ENCODE peak calls at places on chromosomes 7 and 10, in four cellular contexts. One of them, this sample, is unnamed. For H3K4me1, the result is how much of the 10 kb centered on the place peaks cover.

GRCh38 chr10:102384053-102384452 is 11.5 kb upstream of the NFKB2 start:
- DNase-seq in tibial nerve: no peak
- DNase-seq in left lung: no peak
- DNase-seq in A549: no peak
- DNase-seq in this sample: no peak

GRCh38 chr7:143900230-143900766 is 1.7 kb downstream of the TCAF1 start:
- DNase-seq in tibial nerve: no peak
- DNase-seq in left lung: no peak
- DNase-seq in A549: no peak
- DNase-seq in this sample: no peak

GRCh38 chr7:30476401-30477145 is 2.0 kb downstream of the NOD1 start:
- DNase-seq in tibial nerve: no peak
- DNase-seq in left lung: no peak
- DNase-seq in A549: no peak
- DNase-seq in this sample: no peak

GRCh38 chr10:132862485-132863420 is 76.8 kb upstream of the NKX6-2 start:
- DNase-seq in tibial nerve: peak
- DNase-seq in left lung: peak
- DNase-seq in A549: no peak
- DNase-seq in this sample: peak

GRCh38 chr10:3208481-3209406 is 36.2 kb upstream of the PITRM1 start:
- DNase-seq in tibial nerve: no peak
- DNase-seq in left lung: no peak
- DNase-seq in A549: no peak
- DNase-seq in this sample: no peak

GRCh38 chr7:36723951-36724664 is at the start of gene AOAH:
- DNase-seq in tibial nerve: no peak
- DNase-seq in left lung: peak
- DNase-seq in A549: no peak
- DNase-seq in this sample: peak

GRCh38 chr10:43196131-43196980 is 58.1 kb downstream of the CSGALNACT2 start:
- DNase-seq in tibial nerve: no peak
- DNase-seq in left lung: peak
- DNase-seq in A549: no peak
- DNase-seq in this sample: no peak

GRCh38 chr10:93757766-93758509 is at the start of gene LGI1:
- DNase-seq in tibial nerve: no peak
- DNase-seq in left lung: no peak
- DNase-seq in A549: no peak
- DNase-seq in this sample: no peak

GRCh38 chr10:29319205-29319781 is 30.4 kb downstream of the LYZL1 start:
- DNase-seq in tibial nerve: no peak
- DNase-seq in left lung: no peak
- DNase-seq in A549: no peak
- DNase-seq in this sample: no peak

GRCh38 chr10:4283841-4284610 is 499.0 kb upstream of the KLF6 start:
- DNase-seq in tibial nerve: peak
- DNase-seq in left lung: peak
- DNase-seq in A549: no peak
- DNase-seq in this sample: peak

GRCh38 chr7:18508441-18509427 is 13.2 kb downstream of the HDAC9 start:
- DNase-seq in tibial nerve: no peak
- DNase-seq in left lung: no peak
- DNase-seq in A549: peak
- DNase-seq in this sample: peak

GRCh38 chr7:155344270-155344617 is 46.6 kb downstream of the INSIG1 start:
- DNase-seq in tibial nerve: no peak
- DNase-seq in left lung: peak
- DNase-seq in A549: no peak
- DNase-seq in this sample: no peak

GRCh38 chr7:11212080-11212711 is 238.5 kb downstream of the PHF14 start:
- DNase-seq in tibial nerve: no peak
- DNase-seq in left lung: no peak
- DNase-seq in A549: peak
- DNase-seq in this sample: peak

GRCh38 chr7:134777908-134778580 is 1.4 kb upstream of the CALD1 start:
- DNase-seq in tibial nerve: no peak
- DNase-seq in left lung: no peak
- DNase-seq in A549: no peak
- DNase-seq in this sample: no peak

DNA sequence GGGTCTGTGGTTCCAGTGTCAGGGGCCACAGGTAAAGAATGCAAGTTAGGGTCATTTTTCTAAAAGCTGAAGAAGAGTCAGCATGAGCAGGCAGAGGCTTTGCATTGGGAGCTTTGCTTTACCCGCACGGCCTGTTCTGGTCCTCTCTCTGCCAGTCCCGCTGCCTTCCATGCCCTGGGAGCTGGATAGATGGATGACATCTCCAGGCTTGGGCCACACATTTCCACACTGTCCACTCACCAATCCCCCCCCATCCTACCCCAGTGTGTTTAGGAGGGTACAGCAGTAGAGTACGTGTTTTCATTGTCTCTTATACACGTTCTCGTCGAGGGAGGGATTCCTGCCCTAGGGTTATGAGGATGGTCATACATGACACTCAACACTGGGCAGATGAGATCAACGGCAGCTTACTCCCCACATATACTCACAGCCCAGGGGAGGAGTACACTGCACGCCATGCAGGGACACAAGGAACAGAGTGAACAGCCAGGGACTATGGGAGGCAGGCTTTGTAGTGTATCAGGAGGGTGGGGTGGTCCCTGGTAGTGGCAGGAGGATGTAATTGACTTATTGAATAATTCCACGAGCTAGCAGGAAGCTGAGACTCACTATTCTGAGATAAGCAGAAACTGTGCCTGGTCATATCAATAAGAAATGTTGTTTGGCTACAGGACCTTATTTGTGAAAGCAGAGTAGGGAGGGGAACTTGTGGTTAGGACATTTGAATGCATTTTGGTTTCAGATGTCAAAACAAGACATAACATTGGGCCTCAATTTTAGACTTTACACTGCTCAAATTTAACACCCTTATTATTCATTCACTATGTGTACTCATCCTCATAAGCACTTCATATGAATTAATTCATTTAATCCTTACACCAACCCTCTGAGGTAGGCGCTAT is 36.6 kb downstream of the PLPP4 start:
- DNase-seq in tibial nerve: no peak
- DNase-seq in left lung: no peak
- DNase-seq in A549: no peak
- DNase-seq in this sample: no peak
- H3K4me1 ChIP-seq in tibial nerve: under half
- H3K4me1 ChIP-seq in left lung: under half
- H3K4me1 ChIP-seq in A549: under half
- H3K4me1 ChIP-seq in this sample: under half

GRCh38 chr7:101815826-101816488 is 1.5 kb upstream of the CUX1 start:
- DNase-seq in tibial nerve: peak
- DNase-seq in left lung: peak
- DNase-seq in A549: peak
- DNase-seq in this sample: peak

GRCh38 chr7:101817930-101818698 is 688 bp downstream of the CUX1 start:
- DNase-seq in tibial nerve: no peak
- DNase-seq in left lung: no peak
- DNase-seq in A549: no peak
- DNase-seq in this sample: no peak

GRCh38 chr7:101818699-101819071 is 1.3 kb downstream of the CUX1 start:
- DNase-seq in tibial nerve: no peak
- DNase-seq in left lung: no peak
- DNase-seq in A549: no peak
- DNase-seq in this sample: no peak

GRCh38 chr7:101816499-101817030 is 861 bp upstream of the CUX1 start:
- DNase-seq in tibial nerve: no peak
- DNase-seq in left lung: peak
- DNase-seq in A549: peak
- DNase-seq in this sample: peak

GRCh38 chr7:101817031-101817929 is at the start of gene CUX1:
- DNase-seq in tibial nerve: no peak
- DNase-seq in left lung: peak
- DNase-seq in A549: peak
- DNase-seq in this sample: no peak
- TF ChIP-seq CTCF in tibial nerve: no peak
- TF ChIP-seq CTCF in left lung: peak
- TF ChIP-seq CTCF in A549: no peak
- TF ChIP-seq CTCF in this sample: no peak

GRCh38 chr10:97570789-97571536 is 1.6 kb upstream of the ANKRD2 start:
- DNase-seq in tibial nerve: no peak
- DNase-seq in left lung: peak
- DNase-seq in A549: no peak
- DNase-seq in this sample: no peak
- H3K27ac ChIP-seq in tibial nerve: no peak
- H3K27ac ChIP-seq in left lung: no peak
- H3K27ac ChIP-seq in A549: peak
- H3K27ac ChIP-seq in this sample: peak

GRCh38 chr10:75746356-75746755 is 314.9 kb downstream of the LRMDA start:
- DNase-seq in tibial nerve: no peak
- DNase-seq in left lung: no peak
- DNase-seq in A549: no peak
- DNase-seq in this sample: no peak
- H3K4me1 ChIP-seq in tibial nerve: under half
- H3K4me1 ChIP-seq in left lung: under half
- H3K4me1 ChIP-seq in A549: under half
- H3K4me1 ChIP-seq in this sample: under half

GRCh38 chr10:14244147-14244546 is 86.6 kb downstream of the FRMD4A start:
- DNase-seq in tibial nerve: no peak
- DNase-seq in left lung: no peak
- DNase-seq in A549: peak
- DNase-seq in this sample: no peak
- TF ChIP-seq CTCF in tibial nerve: no peak
- TF ChIP-seq CTCF in left lung: no peak
- TF ChIP-seq CTCF in A549: no peak
- TF ChIP-seq CTCF in this sample: no peak

DNA sequence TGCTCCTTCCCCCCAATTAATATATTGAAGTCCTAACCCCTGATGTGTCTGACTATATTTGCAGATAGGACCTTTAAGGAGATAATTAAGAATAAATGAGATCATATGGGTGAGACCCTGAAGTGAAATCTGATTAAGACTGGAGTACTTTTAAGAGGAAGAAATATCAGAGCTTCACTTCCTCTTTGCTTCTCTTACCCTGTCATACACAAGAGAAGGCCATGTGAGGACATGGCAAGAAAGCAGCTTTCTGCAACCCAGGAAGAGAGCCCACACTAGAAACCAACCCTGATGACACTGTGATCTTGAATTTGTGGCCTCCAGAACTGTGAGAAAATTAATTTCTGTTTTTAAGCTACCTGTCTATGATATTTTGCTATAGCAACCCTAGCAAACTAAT is 44.2 kb downstream of the JMJD1C start:
- DNase-seq in tibial nerve: no peak
- DNase-seq in left lung: no peak
- DNase-seq in A549: no peak
- DNase-seq in this sample: no peak
- H3K27ac ChIP-seq in tibial nerve: no peak
- H3K27ac ChIP-seq in left lung: no peak
- H3K27ac ChIP-seq in A549: no peak
- H3K27ac ChIP-seq in this sample: peak

GRCh38 chr7:24932815-24933214 is 47.2 kb downstream of the OSBPL3 start:
- DNase-seq in tibial nerve: no peak
- DNase-seq in left lung: no peak
- DNase-seq in A549: no peak
- DNase-seq in this sample: peak
- H3K4me1 ChIP-seq in tibial nerve: under half
- H3K4me1 ChIP-seq in left lung: under half
- H3K4me1 ChIP-seq in A549: under half
- H3K4me1 ChIP-seq in this sample: under half

GRCh38 chr7:55142919-55143600 is 124.2 kb downstream of the EGFR start:
- DNase-seq in tibial nerve: no peak
- DNase-seq in left lung: no peak
- DNase-seq in A549: no peak
- DNase-seq in this sample: no peak
- TF ChIP-seq CTCF in tibial nerve: no peak
- TF ChIP-seq CTCF in left lung: no peak
- TF ChIP-seq CTCF in A549: no peak
- TF ChIP-seq CTCF in this sample: no peak

This sample was measured in heart left ventricle.